ENCODE peak calls at places on chromosomes 16 and 17, in four cellular contexts. W is left ventricle myocardium superior, A is HEK293T, I is 8988T. U is an unnamed sample.

GRCh38 chr16:22623351-22623781 is 112.7 kb downstream of the NPIPB5 start:
- DNase-seq in I (no peak), A (no peak), W (no peak), U (no peak)

GRCh38 chr16:86070971-86071370 is 172.0 kb downstream of the IRF8 start:
- DNase-seq in W (no peak), A (no peak), I (no peak), U (no peak)

GRCh38 chr16:25580071-25580470 is 111.7 kb upstream of the HS3ST4 start:
- DNase-seq in I (no peak), A (no peak), W (no peak), U (no peak)

GRCh38 chr17:78415821-78416301 is 37.4 kb downstream of the PGS1 start:
- DNase-seq in A (no peak), W (no peak), I (no peak), U (no peak)

GRCh38 chr17:36509272-36509985 is 22.9 kb downstream of the ZNHIT3 start:
- DNase-seq in W (no peak), I (no peak), A (no peak), U (no peak)

GRCh38 chr16:80718480-80719220 is 85.7 kb downstream of the CDYL2 start:
- DNase-seq in I (no peak), A (no peak), W (no peak), U (no peak)

GRCh38 chr17:49218941-49219913 is 8.7 kb downstream of the ABI3 start:
- DNase-seq in W (peak), I (no peak), A (no peak), U (no peak)

GRCh38 chr17:35089846-35090193 is 26.3 kb upstream of the RFFL start:
- DNase-seq in A (no peak), I (no peak), W (no peak), U (peak)

GRCh38 chr17:65684631-65685030 is 123.2 kb upstream of the AXIN2 start:
- DNase-seq in I (no peak), A (no peak), W (no peak), U (no peak)

GRCh38 chr17:76153202-76153601 is 12.2 kb upstream of the FOXJ1 start:
- DNase-seq in W (no peak), I (no peak), A (no peak), U (no peak)

GRCh38 chr17:62652251-62653001 is 25.0 kb downstream of the MRC2 start:
- DNase-seq in I (no peak), W (peak), A (peak), U (no peak)

GRCh38 chr16:48613061-48613957 is 3.3 kb upstream of the N4BP1 start:
- DNase-seq in A (no peak), I (no peak), W (no peak), U (no peak)

GRCh38 chr17:18859256-18859655 is 1.3 kb downstream of the PRPSAP2 start:
- DNase-seq in A (no peak), W (no peak), I (no peak), U (no peak)

GRCh38 chr17:7405882-7406825 is 1.5 kb upstream of the NLGN2 start:
- DNase-seq in I (no peak), A (no peak), W (no peak), U (no peak)

GRCh38 chr16:30054959-30055553 is 10.5 kb upstream of the ALDOA start:
- DNase-seq in A (peak), I (peak), W (no peak), U (peak)

GRCh38 chr16:31269541-31269940 is 9.8 kb downstream of the ITGAM start:
- DNase-seq in W (no peak), I (no peak), A (no peak), U (no peak)

GRCh38 chr16:86704516-86704915 is 126.2 kb downstream of the FOXL1 start:
- DNase-seq in W (no peak), A (no peak), I (no peak), U (no peak)

GRCh38 chr16:65278874-65279273 is 157.0 kb upstream of the CDH11 start:
- DNase-seq in I (no peak), A (no peak), W (no peak), U (no peak)

GRCh38 chr16:23182206-23182674 is 305 bp upstream of the SCNN1G start:
- DNase-seq in W (peak), A (peak), I (peak), U (peak)

GRCh38 chr16:27189335-27189972 is 13.9 kb upstream of the KDM8 start:
- DNase-seq in I (no peak), W (no peak), A (no peak), U (no peak)

GRCh38 chr17:49038138-49038537 is 41.0 kb downstream of the IGF2BP1 start:
- DNase-seq in W (no peak), A (no peak), I (no peak), U (no peak)

GRCh38 chr17:47204722-47205418 is 4.3 kb upstream of the MYL4 start:
- DNase-seq in A (no peak), W (no peak), I (no peak), U (no peak)

GRCh38 chr17:71681427-71682173 is 439.2 kb upstream of the SOX9 start:
- DNase-seq in W (no peak), I (no peak), A (no peak), U (no peak)

GRCh38 chr16:17431012-17431411 is 39.7 kb downstream of the XYLT1 start:
- DNase-seq in W (no peak), I (no peak), A (no peak), U (no peak)

GRCh38 chr16:86346034-86346433 is 164.3 kb upstream of the FOXF1 start:
- DNase-seq in I (no peak), A (no peak), W (no peak), U (no peak)

GRCh38 chr16:50845296-50845695 is 103.4 kb downstream of the CYLD start:
- DNase-seq in A (no peak), W (no peak), I (no peak), U (no peak)